ENCODE peak calls at places on chromosome 9, in ten cellular contexts. One of them, this sample, is unnamed.

GRCh38 chr9:119941081-119941480 is 571.8 kb upstream of the BRINP1 start:
- DNase-seq in CD4-positive, alpha-beta T cell: no peak
- DNase-seq in body of pancreas: no peak
- DNase-seq in upper lobe of right lung: no peak
- DNase-seq in MM.1S: no peak
- DNase-seq in sigmoid colon: no peak
- DNase-seq in HCT116: no peak
- DNase-seq in heart right ventricle: no peak
- DNase-seq in foreskin keratinocyte: no peak
- DNase-seq in prostate gland: no peak
- DNase-seq in this sample: no peak

GRCh38 chr9:101457003-101457402 is 21.4 kb upstream of the ALDOB start:
- DNase-seq in foreskin keratinocyte: no peak
- DNase-seq in CD4-positive, alpha-beta T cell: no peak
- DNase-seq in HCT116: no peak
- DNase-seq in sigmoid colon: no peak
- DNase-seq in body of pancreas: no peak
- DNase-seq in MM.1S: no peak
- DNase-seq in prostate gland: no peak
- DNase-seq in heart right ventricle: no peak
- DNase-seq in upper lobe of right lung: no peak
- DNase-seq in this sample: no peak

GRCh38 chr9:96523429-96523828 is 73.5 kb downstream of the HABP4 start:
- DNase-seq in body of pancreas: peak
- DNase-seq in CD4-positive, alpha-beta T cell: no peak
- DNase-seq in upper lobe of right lung: no peak
- DNase-seq in prostate gland: no peak
- DNase-seq in HCT116: no peak
- DNase-seq in sigmoid colon: no peak
- DNase-seq in foreskin keratinocyte: no peak
- DNase-seq in heart right ventricle: peak
- DNase-seq in MM.1S: no peak
- DNase-seq in this sample: no peak

GRCh38 chr9:618478-618877 is 223.0 kb upstream of the DMRT1 start:
- DNase-seq in prostate gland: no peak
- DNase-seq in body of pancreas: no peak
- DNase-seq in HCT116: no peak
- DNase-seq in CD4-positive, alpha-beta T cell: no peak
- DNase-seq in sigmoid colon: no peak
- DNase-seq in upper lobe of right lung: no peak
- DNase-seq in heart right ventricle: no peak
- DNase-seq in MM.1S: no peak
- DNase-seq in foreskin keratinocyte: peak
- DNase-seq in this sample: no peak

GRCh38 chr9:131677051-131677444 is 62.8 kb downstream of the RAPGEF1 start:
- DNase-seq in upper lobe of right lung: no peak
- DNase-seq in heart right ventricle: no peak
- DNase-seq in HCT116: no peak
- DNase-seq in sigmoid colon: no peak
- DNase-seq in prostate gland: no peak
- DNase-seq in body of pancreas: no peak
- DNase-seq in MM.1S: no peak
- DNase-seq in CD4-positive, alpha-beta T cell: no peak
- DNase-seq in foreskin keratinocyte: no peak
- DNase-seq in this sample: no peak

GRCh38 chr9:117044241-117044640 is 357.1 kb downstream of the TRIM32 start:
- DNase-seq in heart right ventricle: no peak
- DNase-seq in MM.1S: no peak
- DNase-seq in prostate gland: no peak
- DNase-seq in body of pancreas: no peak
- DNase-seq in foreskin keratinocyte: no peak
- DNase-seq in upper lobe of right lung: no peak
- DNase-seq in sigmoid colon: no peak
- DNase-seq in CD4-positive, alpha-beta T cell: no peak
- DNase-seq in HCT116: no peak
- DNase-seq in this sample: no peak

GRCh38 chr9:3931996-3932906 is 367.6 kb downstream of the GLIS3 start:
- DNase-seq in CD4-positive, alpha-beta T cell: no peak
- DNase-seq in body of pancreas: no peak
- DNase-seq in prostate gland: no peak
- DNase-seq in sigmoid colon: no peak
- DNase-seq in foreskin keratinocyte: peak
- DNase-seq in heart right ventricle: no peak
- DNase-seq in HCT116: no peak
- DNase-seq in upper lobe of right lung: no peak
- DNase-seq in MM.1S: no peak
- DNase-seq in this sample: no peak

GRCh38 chr9:75467141-75467540 is 378.8 kb downstream of the OSTF1 start:
- DNase-seq in CD4-positive, alpha-beta T cell: no peak
- DNase-seq in HCT116: no peak
- DNase-seq in sigmoid colon: no peak
- DNase-seq in body of pancreas: no peak
- DNase-seq in prostate gland: no peak
- DNase-seq in upper lobe of right lung: no peak
- DNase-seq in heart right ventricle: no peak
- DNase-seq in MM.1S: no peak
- DNase-seq in foreskin keratinocyte: peak
- DNase-seq in this sample: no peak

GRCh38 chr9:35944173-35944572 is 13.8 kb downstream of the OR2S2 start:
- DNase-seq in MM.1S: no peak
- DNase-seq in body of pancreas: no peak
- DNase-seq in HCT116: no peak
- DNase-seq in heart right ventricle: no peak
- DNase-seq in upper lobe of right lung: no peak
- DNase-seq in sigmoid colon: no peak
- DNase-seq in foreskin keratinocyte: no peak
- DNase-seq in CD4-positive, alpha-beta T cell: no peak
- DNase-seq in prostate gland: no peak
- DNase-seq in this sample: no peak
- H3K27ac ChIP-seq in MM.1S: no peak
- H3K27ac ChIP-seq in body of pancreas: no peak
- H3K27ac ChIP-seq in HCT116: no peak
- H3K27ac ChIP-seq in heart right ventricle: no peak
- H3K27ac ChIP-seq in upper lobe of right lung: no peak
- H3K27ac ChIP-seq in sigmoid colon: no peak
- H3K27ac ChIP-seq in foreskin keratinocyte: no peak
- H3K27ac ChIP-seq in CD4-positive, alpha-beta T cell: no peak
- H3K27ac ChIP-seq in prostate gland: no peak
- H3K27ac ChIP-seq in this sample: no peak

GRCh38 chr9:127734247-127734746 is 797 bp downstream of the TOR2A start:
- DNase-seq in prostate gland: no peak
- DNase-seq in MM.1S: no peak
- DNase-seq in heart right ventricle: no peak
- DNase-seq in body of pancreas: no peak
- DNase-seq in HCT116: no peak
- DNase-seq in upper lobe of right lung: peak
- DNase-seq in foreskin keratinocyte: no peak
- DNase-seq in sigmoid colon: no peak
- DNase-seq in CD4-positive, alpha-beta T cell: no peak
- DNase-seq in this sample: no peak
- TF ChIP-seq CTCF in prostate gland: no peak
- TF ChIP-seq CTCF in MM.1S: no peak
- TF ChIP-seq CTCF in heart right ventricle: no peak
- TF ChIP-seq CTCF in body of pancreas: no peak
- TF ChIP-seq CTCF in HCT116: no peak
- TF ChIP-seq CTCF in upper lobe of right lung: no peak
- TF ChIP-seq CTCF in foreskin keratinocyte: no peak
- TF ChIP-seq CTCF in sigmoid colon: no peak
- TF ChIP-seq CTCF in CD4-positive, alpha-beta T cell: no peak
- TF ChIP-seq CTCF in this sample: peak

GRCh38 chr9:87064311-87064710 is 117.0 kb upstream of the GAS1 start:
- DNase-seq in heart right ventricle: no peak
- DNase-seq in sigmoid colon: no peak
- DNase-seq in body of pancreas: no peak
- DNase-seq in upper lobe of right lung: no peak
- DNase-seq in HCT116: no peak
- DNase-seq in prostate gland: no peak
- DNase-seq in CD4-positive, alpha-beta T cell: no peak
- DNase-seq in foreskin keratinocyte: no peak
- DNase-seq in MM.1S: no peak
- DNase-seq in this sample: no peak
- H3K27ac ChIP-seq in heart right ventricle: peak
- H3K27ac ChIP-seq in sigmoid colon: peak
- H3K27ac ChIP-seq in body of pancreas: no peak
- H3K27ac ChIP-seq in upper lobe of right lung: no peak
- H3K27ac ChIP-seq in HCT116: no peak
- H3K27ac ChIP-seq in prostate gland: no peak
- H3K27ac ChIP-seq in CD4-positive, alpha-beta T cell: no peak
- H3K27ac ChIP-seq in foreskin keratinocyte: no peak
- H3K27ac ChIP-seq in MM.1S: no peak
- H3K27ac ChIP-seq in this sample: no peak

GRCh38 chr9:105441761-105442160 is 6.1 kb upstream of the FSD1L start:
- DNase-seq in MM.1S: no peak
- DNase-seq in foreskin keratinocyte: no peak
- DNase-seq in body of pancreas: no peak
- DNase-seq in sigmoid colon: no peak
- DNase-seq in HCT116: no peak
- DNase-seq in heart right ventricle: no peak
- DNase-seq in prostate gland: no peak
- DNase-seq in upper lobe of right lung: no peak
- DNase-seq in CD4-positive, alpha-beta T cell: no peak
- DNase-seq in this sample: no peak
- TF ChIP-seq CTCF in MM.1S: no peak
- TF ChIP-seq CTCF in foreskin keratinocyte: no peak
- TF ChIP-seq CTCF in body of pancreas: no peak
- TF ChIP-seq CTCF in sigmoid colon: no peak
- TF ChIP-seq CTCF in HCT116: no peak
- TF ChIP-seq CTCF in heart right ventricle: no peak
- TF ChIP-seq CTCF in prostate gland: no peak
- TF ChIP-seq CTCF in upper lobe of right lung: no peak
- TF ChIP-seq CTCF in CD4-positive, alpha-beta T cell: no peak
- TF ChIP-seq CTCF in this sample: no peak

GRCh38 chr9:15246243-15246642 is 60.8 kb downstream of the TTC39B start:
- DNase-seq in sigmoid colon: no peak
- DNase-seq in upper lobe of right lung: no peak
- DNase-seq in MM.1S: no peak
- DNase-seq in CD4-positive, alpha-beta T cell: no peak
- DNase-seq in body of pancreas: no peak
- DNase-seq in heart right ventricle: no peak
- DNase-seq in prostate gland: no peak
- DNase-seq in HCT116: no peak
- DNase-seq in foreskin keratinocyte: no peak
- DNase-seq in this sample: no peak

GRCh38 chr9:15246688-15247087 is 60.3 kb downstream of the TTC39B start:
- DNase-seq in sigmoid colon: no peak
- DNase-seq in prostate gland: no peak
- DNase-seq in upper lobe of right lung: no peak
- DNase-seq in heart right ventricle: no peak
- DNase-seq in CD4-positive, alpha-beta T cell: no peak
- DNase-seq in body of pancreas: no peak
- DNase-seq in foreskin keratinocyte: peak
- DNase-seq in HCT116: peak
- DNase-seq in MM.1S: no peak
- DNase-seq in this sample: peak

GRCh38 chr9:15249042-15249818 is 57.8 kb downstream of the TTC39B start:
- DNase-seq in MM.1S: no peak
- DNase-seq in prostate gland: no peak
- DNase-seq in body of pancreas: no peak
- DNase-seq in heart right ventricle: peak
- DNase-seq in HCT116: no peak
- DNase-seq in CD4-positive, alpha-beta T cell: no peak
- DNase-seq in foreskin keratinocyte: no peak
- DNase-seq in upper lobe of right lung: no peak
- DNase-seq in sigmoid colon: no peak
- DNase-seq in this sample: no peak

GRCh38 chr9:15248596-15248995 is 58.4 kb downstream of the TTC39B start:
- DNase-seq in body of pancreas: no peak
- DNase-seq in heart right ventricle: no peak
- DNase-seq in CD4-positive, alpha-beta T cell: no peak
- DNase-seq in foreskin keratinocyte: no peak
- DNase-seq in upper lobe of right lung: no peak
- DNase-seq in MM.1S: no peak
- DNase-seq in HCT116: no peak
- DNase-seq in prostate gland: no peak
- DNase-seq in sigmoid colon: no peak
- DNase-seq in this sample: no peak

GRCh38 chr9:15248106-15248505 is 58.9 kb downstream of the TTC39B start:
- DNase-seq in upper lobe of right lung: no peak
- DNase-seq in body of pancreas: no peak
- DNase-seq in CD4-positive, alpha-beta T cell: no peak
- DNase-seq in HCT116: no peak
- DNase-seq in MM.1S: no peak
- DNase-seq in foreskin keratinocyte: no peak
- DNase-seq in sigmoid colon: no peak
- DNase-seq in heart right ventricle: no peak
- DNase-seq in prostate gland: no peak
- DNase-seq in this sample: no peak
- H3K27ac ChIP-seq in upper lobe of right lung: no peak
- H3K27ac ChIP-seq in body of pancreas: no peak
- H3K27ac ChIP-seq in CD4-positive, alpha-beta T cell: no peak
- H3K27ac ChIP-seq in HCT116: no peak
- H3K27ac ChIP-seq in MM.1S: no peak
- H3K27ac ChIP-seq in foreskin keratinocyte: no peak
- H3K27ac ChIP-seq in sigmoid colon: peak
- H3K27ac ChIP-seq in heart right ventricle: no peak
- H3K27ac ChIP-seq in prostate gland: no peak
- H3K27ac ChIP-seq in this sample: no peak

DNA sequence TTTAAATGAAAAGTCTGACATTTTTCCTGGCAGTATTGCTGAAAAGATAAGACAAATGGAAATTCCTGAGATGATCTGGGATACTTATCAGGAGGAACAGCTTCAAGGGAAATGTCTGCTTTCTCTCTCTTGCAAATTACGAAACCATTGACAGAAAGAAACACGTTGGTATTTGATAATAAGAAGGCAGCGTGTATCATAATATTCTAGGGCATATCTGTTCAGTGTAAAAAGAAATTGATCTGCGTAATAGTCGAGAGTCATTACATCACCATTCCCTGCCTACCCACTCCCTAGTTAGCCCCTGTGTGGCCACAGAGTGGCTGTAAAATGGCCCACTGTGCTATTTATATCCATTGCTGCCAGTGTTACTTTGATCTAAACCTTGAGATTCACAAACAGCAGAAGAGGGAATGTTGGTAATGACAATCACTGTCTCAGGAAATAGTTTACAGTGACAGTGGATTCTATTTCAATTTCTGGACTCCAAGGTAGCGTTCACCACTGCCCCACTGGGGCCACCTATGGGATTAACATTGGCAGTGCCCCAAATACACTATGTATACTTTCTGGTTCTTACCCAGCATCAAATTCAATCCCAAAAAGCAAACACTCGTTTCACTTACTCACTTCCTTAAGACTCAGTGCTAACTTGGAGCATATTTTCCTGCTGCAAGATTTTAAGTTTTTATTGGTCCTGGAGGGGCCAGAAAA is 133.4 kb upstream of the GAS1 start:
- DNase-seq in HCT116: no peak
- DNase-seq in prostate gland: no peak
- DNase-seq in foreskin keratinocyte: no peak
- DNase-seq in MM.1S: no peak
- DNase-seq in CD4-positive, alpha-beta T cell: no peak
- DNase-seq in upper lobe of right lung: no peak
- DNase-seq in body of pancreas: no peak
- DNase-seq in heart right ventricle: no peak
- DNase-seq in sigmoid colon: no peak
- DNase-seq in this sample: no peak
- TF ChIP-seq CTCF in HCT116: peak
- TF ChIP-seq CTCF in prostate gland: no peak
- TF ChIP-seq CTCF in foreskin keratinocyte: peak
- TF ChIP-seq CTCF in MM.1S: no peak
- TF ChIP-seq CTCF in CD4-positive, alpha-beta T cell: no peak
- TF ChIP-seq CTCF in upper lobe of right lung: no peak
- TF ChIP-seq CTCF in body of pancreas: peak
- TF ChIP-seq CTCF in heart right ventricle: no peak
- TF ChIP-seq CTCF in sigmoid colon: no peak
- TF ChIP-seq CTCF in this sample: no peak